ENCODE peak calls at places on chromosomes 1 and 21, in eight cellular contexts. One of them, this sample, is unnamed.

GRCh38 chr1:156704166-156704711 is 1.1 kb downstream of the CRABP2 start:
- DNase-seq in heart right ventricle: no peak
- DNase-seq in CD4-positive, alpha-beta T cell: no peak
- DNase-seq in fibroblast of mammary gland: no peak
- DNase-seq in body of pancreas: no peak
- DNase-seq in ovary: no peak
- DNase-seq in psoas muscle: no peak
- DNase-seq in GM20000: no peak
- DNase-seq in this sample: no peak

GRCh38 chr1:224733021-224733911 is 117.1 kb downstream of the CNIH3 start:
- DNase-seq in body of pancreas: no peak
- DNase-seq in ovary: no peak
- DNase-seq in heart right ventricle: peak
- DNase-seq in GM20000: peak
- DNase-seq in psoas muscle: peak
- DNase-seq in CD4-positive, alpha-beta T cell: no peak
- DNase-seq in fibroblast of mammary gland: peak
- DNase-seq in this sample: no peak

GRCh38 chr1:162035241-162035640 is 11.6 kb upstream of the OLFML2B start:
- DNase-seq in CD4-positive, alpha-beta T cell: no peak
- DNase-seq in ovary: no peak
- DNase-seq in GM20000: no peak
- DNase-seq in psoas muscle: no peak
- DNase-seq in body of pancreas: no peak
- DNase-seq in fibroblast of mammary gland: no peak
- DNase-seq in heart right ventricle: no peak
- DNase-seq in this sample: no peak

GRCh38 chr1:110087812-110088738 is 17.6 kb upstream of the ALX3 start:
- DNase-seq in psoas muscle: peak
- DNase-seq in GM20000: peak
- DNase-seq in heart right ventricle: peak
- DNase-seq in body of pancreas: peak
- DNase-seq in ovary: no peak
- DNase-seq in CD4-positive, alpha-beta T cell: peak
- DNase-seq in fibroblast of mammary gland: peak
- DNase-seq in this sample: peak

GRCh38 chr1:23751050-23751814 is 8.0 kb downstream of the ELOA start:
- DNase-seq in body of pancreas: peak
- DNase-seq in fibroblast of mammary gland: peak
- DNase-seq in heart right ventricle: no peak
- DNase-seq in psoas muscle: no peak
- DNase-seq in CD4-positive, alpha-beta T cell: peak
- DNase-seq in GM20000: peak
- DNase-seq in ovary: no peak
- DNase-seq in this sample: no peak

GRCh38 chr1:214264196-214264595 is 16.8 kb upstream of the SMYD2 start:
- DNase-seq in fibroblast of mammary gland: peak
- DNase-seq in CD4-positive, alpha-beta T cell: no peak
- DNase-seq in psoas muscle: no peak
- DNase-seq in heart right ventricle: no peak
- DNase-seq in GM20000: no peak
- DNase-seq in body of pancreas: no peak
- DNase-seq in ovary: no peak
- DNase-seq in this sample: no peak

GRCh38 chr1:151976868-151977267 is 16.8 kb downstream of the S100A10 start:
- DNase-seq in ovary: no peak
- DNase-seq in GM20000: no peak
- DNase-seq in body of pancreas: no peak
- DNase-seq in fibroblast of mammary gland: peak
- DNase-seq in psoas muscle: no peak
- DNase-seq in heart right ventricle: no peak
- DNase-seq in CD4-positive, alpha-beta T cell: no peak
- DNase-seq in this sample: no peak

GRCh38 chr1:26154750-26155149 is 4.1 kb upstream of the FAM110D start:
- DNase-seq in body of pancreas: no peak
- DNase-seq in ovary: no peak
- DNase-seq in psoas muscle: no peak
- DNase-seq in CD4-positive, alpha-beta T cell: no peak
- DNase-seq in fibroblast of mammary gland: no peak
- DNase-seq in GM20000: no peak
- DNase-seq in heart right ventricle: peak
- DNase-seq in this sample: no peak

GRCh38 chr21:34592573-34592972 is 22.3 kb downstream of the RCAN1 start:
- DNase-seq in fibroblast of mammary gland: no peak
- DNase-seq in GM20000: no peak
- DNase-seq in CD4-positive, alpha-beta T cell: no peak
- DNase-seq in heart right ventricle: no peak
- DNase-seq in body of pancreas: no peak
- DNase-seq in psoas muscle: no peak
- DNase-seq in ovary: no peak
- DNase-seq in this sample: no peak

GRCh38 chr1:194167956-194168355 is 981.5 kb upstream of the B3GALT2 start:
- DNase-seq in body of pancreas: no peak
- DNase-seq in ovary: no peak
- DNase-seq in psoas muscle: no peak
- DNase-seq in fibroblast of mammary gland: no peak
- DNase-seq in CD4-positive, alpha-beta T cell: no peak
- DNase-seq in heart right ventricle: no peak
- DNase-seq in GM20000: no peak
- DNase-seq in this sample: no peak

GRCh38 chr21:42075686-42076471 is 4.8 kb downstream of the UMODL1 start:
- DNase-seq in CD4-positive, alpha-beta T cell: no peak
- DNase-seq in psoas muscle: peak
- DNase-seq in ovary: no peak
- DNase-seq in body of pancreas: no peak
- DNase-seq in fibroblast of mammary gland: no peak
- DNase-seq in GM20000: no peak
- DNase-seq in heart right ventricle: no peak
- DNase-seq in this sample: no peak

GRCh38 chr1:905811-906531 is 17.8 kb upstream of the SAMD11 start:
- DNase-seq in CD4-positive, alpha-beta T cell: no peak
- DNase-seq in psoas muscle: peak
- DNase-seq in body of pancreas: no peak
- DNase-seq in heart right ventricle: peak
- DNase-seq in GM20000: peak
- DNase-seq in ovary: no peak
- DNase-seq in fibroblast of mammary gland: no peak
- DNase-seq in this sample: no peak

GRCh38 chr1:91583326-91583755 is 82.7 kb downstream of the CDC7 start:
- DNase-seq in CD4-positive, alpha-beta T cell: no peak
- DNase-seq in fibroblast of mammary gland: peak
- DNase-seq in heart right ventricle: no peak
- DNase-seq in psoas muscle: no peak
- DNase-seq in GM20000: no peak
- DNase-seq in ovary: no peak
- DNase-seq in body of pancreas: no peak
- DNase-seq in this sample: no peak

GRCh38 chr1:167629681-167630567 is at the start of gene RCSD1:
- DNase-seq in GM20000: peak
- DNase-seq in body of pancreas: peak
- DNase-seq in heart right ventricle: peak
- DNase-seq in psoas muscle: peak
- DNase-seq in ovary: no peak
- DNase-seq in CD4-positive, alpha-beta T cell: no peak
- DNase-seq in fibroblast of mammary gland: no peak
- DNase-seq in this sample: no peak

GRCh38 chr1:89023026-89023425 is 360 bp upstream of the GBP3 start:
- DNase-seq in GM20000: no peak
- DNase-seq in fibroblast of mammary gland: no peak
- DNase-seq in heart right ventricle: no peak
- DNase-seq in CD4-positive, alpha-beta T cell: no peak
- DNase-seq in psoas muscle: no peak
- DNase-seq in ovary: no peak
- DNase-seq in body of pancreas: no peak
- DNase-seq in this sample: no peak

GRCh38 chr1:40383488-40384412 is 10.2 kb downstream of the SMAP2 start:
- DNase-seq in fibroblast of mammary gland: peak
- DNase-seq in ovary: no peak
- DNase-seq in psoas muscle: no peak
- DNase-seq in CD4-positive, alpha-beta T cell: no peak
- DNase-seq in GM20000: no peak
- DNase-seq in heart right ventricle: no peak
- DNase-seq in body of pancreas: peak
- DNase-seq in this sample: no peak

GRCh38 chr1:183283286-183283685 is 97.2 kb downstream of the LAMC2 start:
- DNase-seq in psoas muscle: no peak
- DNase-seq in CD4-positive, alpha-beta T cell: no peak
- DNase-seq in heart right ventricle: no peak
- DNase-seq in fibroblast of mammary gland: no peak
- DNase-seq in ovary: no peak
- DNase-seq in body of pancreas: no peak
- DNase-seq in GM20000: no peak
- DNase-seq in this sample: no peak

GRCh38 chr21:45283019-45283610 is 4.6 kb downstream of the POFUT2 start:
- DNase-seq in CD4-positive, alpha-beta T cell: no peak
- DNase-seq in fibroblast of mammary gland: no peak
- DNase-seq in GM20000: no peak
- DNase-seq in psoas muscle: peak
- DNase-seq in heart right ventricle: no peak
- DNase-seq in ovary: peak
- DNase-seq in body of pancreas: no peak
- DNase-seq in this sample: no peak

GRCh38 chr1:236172041-236172579 is 29.8 kb downstream of the GPR137B start:
- DNase-seq in psoas muscle: no peak
- DNase-seq in body of pancreas: no peak
- DNase-seq in fibroblast of mammary gland: peak
- DNase-seq in ovary: no peak
- DNase-seq in heart right ventricle: no peak
- DNase-seq in GM20000: no peak
- DNase-seq in CD4-positive, alpha-beta T cell: no peak
- DNase-seq in this sample: no peak

GRCh38 chr1:205858141-205858961 is 8.4 kb upstream of the PM20D1 start:
- DNase-seq in CD4-positive, alpha-beta T cell: no peak
- DNase-seq in GM20000: no peak
- DNase-seq in fibroblast of mammary gland: no peak
- DNase-seq in ovary: no peak
- DNase-seq in heart right ventricle: no peak
- DNase-seq in body of pancreas: no peak
- DNase-seq in psoas muscle: no peak
- DNase-seq in this sample: no peak

GRCh38 chr1:240980342-240980741 is 368.4 kb upstream of the GREM2 start:
- DNase-seq in CD4-positive, alpha-beta T cell: no peak
- DNase-seq in fibroblast of mammary gland: no peak
- DNase-seq in heart right ventricle: no peak
- DNase-seq in GM20000: no peak
- DNase-seq in ovary: no peak
- DNase-seq in psoas muscle: no peak
- DNase-seq in body of pancreas: no peak
- DNase-seq in this sample: no peak

GRCh38 chr1:157626099-157626498 is 28.2 kb upstream of the FCRL4 start:
- DNase-seq in heart right ventricle: no peak
- DNase-seq in CD4-positive, alpha-beta T cell: no peak
- DNase-seq in body of pancreas: peak
- DNase-seq in fibroblast of mammary gland: no peak
- DNase-seq in ovary: no peak
- DNase-seq in psoas muscle: no peak
- DNase-seq in GM20000: peak
- DNase-seq in this sample: no peak

GRCh38 chr1:201471772-201472171 is 2.8 kb upstream of the PHLDA3 start:
- DNase-seq in fibroblast of mammary gland: peak
- DNase-seq in CD4-positive, alpha-beta T cell: no peak
- DNase-seq in psoas muscle: no peak
- DNase-seq in body of pancreas: no peak
- DNase-seq in heart right ventricle: no peak
- DNase-seq in ovary: no peak
- DNase-seq in GM20000: no peak
- DNase-seq in this sample: no peak

GRCh38 chr1:173505401-173505800 is 28.3 kb downstream of the PRDX6 start:
- DNase-seq in CD4-positive, alpha-beta T cell: no peak
- DNase-seq in heart right ventricle: no peak
- DNase-seq in fibroblast of mammary gland: no peak
- DNase-seq in GM20000: no peak
- DNase-seq in body of pancreas: no peak
- DNase-seq in psoas muscle: no peak
- DNase-seq in ovary: no peak
- DNase-seq in this sample: no peak

GRCh38 chr1:173507847-173508209 is 30.7 kb downstream of the PRDX6 start:
- DNase-seq in ovary: no peak
- DNase-seq in heart right ventricle: no peak
- DNase-seq in fibroblast of mammary gland: no peak
- DNase-seq in GM20000: no peak
- DNase-seq in psoas muscle: no peak
- DNase-seq in CD4-positive, alpha-beta T cell: no peak
- DNase-seq in body of pancreas: no peak
- DNase-seq in this sample: no peak

GRCh38 chr1:173507205-173507846 is 30.2 kb downstream of the PRDX6 start:
- DNase-seq in GM20000: no peak
- DNase-seq in psoas muscle: no peak
- DNase-seq in fibroblast of mammary gland: peak
- DNase-seq in heart right ventricle: no peak
- DNase-seq in body of pancreas: no peak
- DNase-seq in ovary: no peak
- DNase-seq in CD4-positive, alpha-beta T cell: no peak
- DNase-seq in this sample: no peak

GRCh38 chr1:173508541-173508940 is 31.4 kb downstream of the PRDX6 start:
- DNase-seq in heart right ventricle: no peak
- DNase-seq in CD4-positive, alpha-beta T cell: no peak
- DNase-seq in GM20000: no peak
- DNase-seq in body of pancreas: no peak
- DNase-seq in psoas muscle: no peak
- DNase-seq in ovary: no peak
- DNase-seq in fibroblast of mammary gland: no peak
- DNase-seq in this sample: no peak

GRCh38 chr1:173506437-173506836 is 29.3 kb downstream of the PRDX6 start:
- DNase-seq in ovary: no peak
- DNase-seq in psoas muscle: no peak
- DNase-seq in CD4-positive, alpha-beta T cell: no peak
- DNase-seq in fibroblast of mammary gland: no peak
- DNase-seq in body of pancreas: peak
- DNase-seq in GM20000: no peak
- DNase-seq in heart right ventricle: no peak
- DNase-seq in this sample: no peak
- TF ChIP-seq CTCF in ovary: no peak
- TF ChIP-seq CTCF in psoas muscle: no peak
- TF ChIP-seq CTCF in CD4-positive, alpha-beta T cell: no peak
- TF ChIP-seq CTCF in fibroblast of mammary gland: no peak
- TF ChIP-seq CTCF in body of pancreas: peak
- TF ChIP-seq CTCF in GM20000: no peak
- TF ChIP-seq CTCF in heart right ventricle: no peak
- TF ChIP-seq CTCF in this sample: peak

GRCh38 chr1:59041878-59042277 is 255.0 kb upstream of the FGGY start:
- DNase-seq in ovary: no peak
- DNase-seq in heart right ventricle: no peak
- DNase-seq in CD4-positive, alpha-beta T cell: no peak
- DNase-seq in body of pancreas: no peak
- DNase-seq in fibroblast of mammary gland: peak
- DNase-seq in GM20000: no peak
- DNase-seq in psoas muscle: peak
- DNase-seq in this sample: no peak
- TF ChIP-seq CTCF in ovary: no peak
- TF ChIP-seq CTCF in heart right ventricle: peak
- TF ChIP-seq CTCF in CD4-positive, alpha-beta T cell: no peak
- TF ChIP-seq CTCF in body of pancreas: no peak
- TF ChIP-seq CTCF in fibroblast of mammary gland: no peak
- TF ChIP-seq CTCF in GM20000: no peak
- TF ChIP-seq CTCF in psoas muscle: no peak
- TF ChIP-seq CTCF in this sample: no peak

GRCh38 chr1:171213559-171214454 is 28.7 kb downstream of the FMO2 start:
- DNase-seq in CD4-positive, alpha-beta T cell: no peak
- DNase-seq in body of pancreas: no peak
- DNase-seq in psoas muscle: no peak
- DNase-seq in GM20000: no peak
- DNase-seq in ovary: no peak
- DNase-seq in fibroblast of mammary gland: no peak
- DNase-seq in heart right ventricle: no peak
- DNase-seq in this sample: no peak
- TF ChIP-seq CTCF in CD4-positive, alpha-beta T cell: no peak
- TF ChIP-seq CTCF in body of pancreas: no peak
- TF ChIP-seq CTCF in psoas muscle: no peak
- TF ChIP-seq CTCF in GM20000: no peak
- TF ChIP-seq CTCF in ovary: no peak
- TF ChIP-seq CTCF in fibroblast of mammary gland: no peak
- TF ChIP-seq CTCF in heart right ventricle: no peak
- TF ChIP-seq CTCF in this sample: no peak

GRCh38 chr1:150010388-150011115 is at the start of gene OTUD7B:
- DNase-seq in heart right ventricle: peak
- DNase-seq in body of pancreas: peak
- DNase-seq in ovary: peak
- DNase-seq in psoas muscle: peak
- DNase-seq in GM20000: peak
- DNase-seq in fibroblast of mammary gland: peak
- DNase-seq in CD4-positive, alpha-beta T cell: peak
- DNase-seq in this sample: peak
- TF ChIP-seq CTCF in heart right ventricle: peak
- TF ChIP-seq CTCF in body of pancreas: no peak
- TF ChIP-seq CTCF in ovary: no peak
- TF ChIP-seq CTCF in psoas muscle: peak
- TF ChIP-seq CTCF in GM20000: no peak
- TF ChIP-seq CTCF in fibroblast of mammary gland: no peak
- TF ChIP-seq CTCF in CD4-positive, alpha-beta T cell: no peak
- TF ChIP-seq CTCF in this sample: no peak